ENCODE peak calls at places on chromosome 14, in nine cellular contexts. N is mammary epithelial cell, W is brain microvascular endothelial cell, L is upper lobe of right lung, C is colonic mucosa, S is stomach, I is right lobe of liver, E is fibroblast of the aortic adventitia, K is dorsolateral prefrontal cortex. P is an unnamed sample.

GRCh38 chr14:20332386-20332945 is 613 bp downstream of the CCNB1IP1 start:
- DNase-seq in N (peak; percentile 8), W (no peak), I (no peak), S (no peak), K (no peak), C (peak; percentile 36), E (peak; percentile 16), L (no peak), P (no peak)

GRCh38 chr14:23383041-23383440 is 6.2 kb downstream of the CMTM5 start:
- DNase-seq in W (no peak), S (no peak), L (no peak), K (no peak), I (no peak), C (no peak), E (no peak), N (no peak), P (no peak)

GRCh38 chr14:50068496-50068895 is 47.9 kb downstream of the VCPKMT start:
- DNase-seq in S (no peak), W (no peak), K (no peak), C (peak; percentile 22), I (no peak), E (no peak), L (no peak), N (no peak), P (no peak)

GRCh38 chr14:63855272-63855671 is 2.5 kb downstream of the SYNE2 start:
- DNase-seq in E (no peak), C (no peak), I (no peak), S (no peak), L (no peak), W (no peak), N (no peak), K (no peak), P (no peak)

GRCh38 chr14:48936352-48936751 is 649.8 kb downstream of the RPS29 start:
- DNase-seq in E (no peak), W (peak; percentile 46), C (no peak), I (no peak), K (no peak), S (no peak), N (no peak), L (no peak), P (peak; percentile 76)

GRCh38 chr14:62614117-62614516 is 431.1 kb downstream of the KCNH5 start:
- DNase-seq in S (no peak), C (no peak), L (no peak), N (no peak), W (no peak), I (no peak), E (no peak), K (no peak), P (no peak)

GRCh38 chr14:31536201-31536960 is 24.8 kb upstream of the NUBPL start:
- DNase-seq in C (no peak), L (no peak), E (no peak), I (no peak), N (peak; percentile 45), W (no peak), S (no peak), K (no peak), P (no peak)

GRCh38 chr14:72291908-72292688 is 359.9 kb downstream of the RGS6 start:
- DNase-seq in K (no peak), W (peak; percentile 52), L (no peak), S (no peak), N (peak; percentile 54), I (no peak), C (no peak), E (peak; percentile 54), P (peak; percentile 1)

GRCh38 chr14:49768301-49769121 is 558 bp downstream of the KLHDC2 start:
- DNase-seq in E (peak; percentile 58), S (peak; percentile 65), K (peak; percentile 31), N (peak; percentile 74), I (peak; percentile 90), W (peak; percentile 39), L (peak; percentile 80), C (peak; percentile 87), P (no peak)

GRCh38 chr14:28303248-28303647 is 463.3 kb upstream of the FOXG1 start:
- DNase-seq in N (peak; percentile 69), K (no peak), S (no peak), C (no peak), W (no peak), L (no peak), I (no peak), E (peak; percentile 37), P (no peak)

GRCh38 chr14:67166450-67166853 is 22.8 kb upstream of the GARIN2 start:
- DNase-seq in W (peak; percentile 39), I (no peak), S (no peak), K (no peak), N (peak; percentile 21), C (peak; percentile 42), E (peak; percentile 73), L (no peak), P (peak; percentile 48)

GRCh38 chr14:40058916-40059897 is 627.0 kb upstream of the FBXO33 start:
- DNase-seq in C (no peak), W (no peak), N (no peak), S (no peak), I (no peak), L (no peak), K (no peak), E (no peak), P (no peak)

GRCh38 chr14:69289811-69290520 is 30.0 kb downstream of the GALNT16 start:
- DNase-seq in C (no peak), N (no peak), L (no peak), E (no peak), W (no peak), K (no peak), I (no peak), S (no peak), P (no peak)

GRCh38 chr14:77140343-77140936 is 1.2 kb downstream of the ZDHHC22 start:
- DNase-seq in S (no peak), N (no peak), L (no peak), W (no peak), C (no peak), E (no peak), I (no peak), K (no peak), P (no peak)

GRCh38 chr14:35050652-35051051 is 4.6 kb downstream of the FAM177A1 start:
- DNase-seq in W (peak; percentile 60), E (peak; percentile 79), K (no peak), I (peak; percentile 73), N (no peak), S (no peak), L (no peak), C (no peak), P (no peak)

GRCh38 chr14:104438166-104438887 is 141.2 kb upstream of the C14orf180 start:
- DNase-seq in L (peak; percentile 54), W (no peak), K (no peak), S (no peak), I (no peak), N (no peak), C (peak; percentile 12), E (no peak), P (no peak)

GRCh38 chr14:35339761-35340406 is 47.7 kb downstream of the PSMA6 start:
- DNase-seq in W (no peak), C (no peak), I (peak; percentile 68), L (no peak), E (no peak), K (no peak), N (no peak), S (no peak), P (no peak)

GRCh38 chr14:32648434-32648833 is 290.2 kb upstream of the NPAS3 start:
- DNase-seq in E (peak; percentile 52), I (no peak), L (no peak), C (no peak), N (peak; percentile 37), K (no peak), S (no peak), W (no peak), P (no peak)

GRCh38 chr14:65184032-65184764 is 81.9 kb upstream of the MAX start:
- DNase-seq in N (peak; percentile 65), W (peak; percentile 34), K (no peak), E (peak; percentile 41), L (no peak), S (no peak), C (no peak), I (no peak), P (no peak)

GRCh38 chr14:52961060-52961639 is 10.3 kb upstream of the FERMT2 start:
- DNase-seq in N (peak; percentile 53), S (peak; percentile 62), L (peak; percentile 64), K (no peak), W (peak; percentile 65), E (peak; percentile 78), I (peak; percentile 57), C (peak; percentile 28), P (no peak)

GRCh38 chr14:95248422-95248821 is 71.3 kb downstream of the CLMN start:
- DNase-seq in E (no peak), C (no peak), L (no peak), S (no peak), N (no peak), K (no peak), I (no peak), W (no peak), P (no peak)
- TF ChIP-seq CTCF in E (no peak), C (no peak), L (no peak), S (no peak), N (no peak), K (no peak), I (no peak), W (peak; percentile 5), P (no peak)

DNA sequence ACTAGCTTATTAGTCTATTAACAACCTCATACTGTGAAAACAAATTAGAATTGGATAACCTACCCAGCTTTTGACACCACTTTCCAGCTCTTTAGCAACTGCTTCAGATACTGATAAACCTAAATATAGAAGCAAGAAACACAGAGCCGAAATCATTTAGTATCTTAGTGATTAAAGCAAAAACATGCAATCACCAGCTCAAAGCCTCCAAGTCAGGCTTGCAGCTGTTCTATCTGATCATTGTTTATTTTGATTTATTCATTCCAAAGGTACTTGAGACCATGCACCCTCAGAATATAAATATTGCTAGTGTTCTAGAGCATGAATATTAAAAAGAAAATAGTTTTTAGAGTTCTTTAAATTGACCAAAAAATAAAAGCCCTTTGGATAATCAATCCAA is 121.4 kb downstream of the STXBP6 start:
- DNase-seq in I (no peak), E (no peak), S (no peak), K (no peak), W (no peak), C (no peak), N (no peak), L (no peak), P (no peak)
- H3K4me3 ChIP-seq in I (no peak overlapping the region), E (no peak overlapping the region), S (no peak overlapping the region), K (no peak overlapping the region), W (no peak overlapping the region), C (no peak overlapping the region), N (no peak overlapping the region), L (no peak overlapping the region), P (no peak overlapping the region)

DNA sequence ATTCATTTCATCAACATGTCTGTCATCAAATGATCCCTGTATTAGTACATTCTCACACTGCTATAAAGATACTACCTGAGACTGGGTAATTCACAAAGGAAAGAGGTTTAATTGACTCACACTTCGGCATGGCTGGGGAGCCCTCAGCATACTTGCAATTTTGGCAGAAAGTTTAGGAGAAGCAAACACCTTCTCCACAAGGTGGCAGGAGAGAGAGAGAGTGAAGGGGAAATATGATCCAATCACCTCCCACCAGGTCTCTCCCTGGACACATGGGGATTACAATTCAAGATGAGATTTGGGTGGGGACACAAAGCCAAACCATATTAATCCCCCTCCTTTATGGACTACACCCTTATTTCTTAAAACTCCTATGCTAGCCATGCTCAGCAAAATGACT is 932.2 kb downstream of the FLRT2 start:
- DNase-seq in I (no peak), L (no peak), N (peak; percentile 26), E (peak; percentile 11), W (peak; percentile 2), K (no peak), C (peak; percentile 17), S (no peak), P (no peak)
- TF ChIP-seq CTCF in I (peak; percentile 58), L (peak; percentile 38), N (peak; percentile 21), E (peak; percentile 28), W (peak; percentile 51), K (no peak), C (no peak), S (peak; percentile 32), P (peak; percentile 34)

GRCh38 chr14:101019974-101020710 is 116.6 kb upstream of the RTL1 start:
- DNase-seq in E (no peak), I (no peak), L (peak; percentile 35), K (no peak), N (no peak), W (no peak), S (peak; percentile 8), C (peak; percentile 9), P (no peak)
- H3K4me3 ChIP-seq in E (no peak overlapping the region), I (no peak overlapping the region), L (no peak overlapping the region), K (no peak overlapping the region), N (no peak overlapping the region), W (no peak overlapping the region), S (no peak overlapping the region), C (no peak overlapping the region), P (no peak overlapping the region)